ENCODE peak calls at places on chromosomes 13 and 19, in nine cellular contexts. R, V, M, L, J, I, W, S and X are unnamed samples.

GRCh38 chr13:43289458-43290255 is 266.3 kb downstream of the DNAJC15 start:
- DNase-seq in R (no peak), V (no peak), M (no peak), L (no peak), J (no peak), I (peak), W (no peak), S (no peak), X (no peak)

GRCh38 chr13:90105881-90106496 is 1241.5 kb upstream of the MIR17HG start:
- DNase-seq in R (no peak), V (no peak), M (no peak), L (no peak), J (no peak), I (no peak), W (no peak), S (no peak), X (no peak)

GRCh38 chr19:48780684-48781391 is 25.5 kb downstream of the FGF21 start:
- DNase-seq in R (no peak), V (no peak), M (no peak), L (peak), J (no peak), I (no peak), W (no peak), S (no peak), X (no peak)

GRCh38 chr13:79346300-79346914 is 59.6 kb downstream of the RBM26 start:
- DNase-seq in R (no peak), V (no peak), M (no peak), L (no peak), J (no peak), I (no peak), W (no peak), S (no peak), X (no peak)

GRCh38 chr19:2719910-2720776 is 1.0 kb downstream of the DIRAS1 start:
- DNase-seq in R (no peak), V (no peak), M (no peak), L (no peak), J (no peak), I (no peak), W (no peak), S (no peak), X (peak)

GRCh38 chr13:33676045-33676699 is 141.8 kb upstream of the RFC3 start:
- DNase-seq in R (no peak), V (no peak), M (no peak), L (no peak), J (no peak), I (peak), W (no peak), S (peak), X (no peak)

GRCh38 chr13:50981686-50982085 is 72.1 kb downstream of the RNASEH2B start:
- DNase-seq in R (no peak), V (no peak), M (no peak), L (no peak), J (no peak), I (no peak), W (no peak), S (no peak), X (no peak)

GRCh38 chr13:83943530-83944279 is 61.4 kb upstream of the SLITRK1 start:
- DNase-seq in R (no peak), V (no peak), M (no peak), L (no peak), J (no peak), I (peak), W (no peak), S (no peak), X (no peak)

GRCh38 chr19:47489072-47489914 is 5.3 kb upstream of the KPTN start:
- DNase-seq in R (no peak), V (no peak), M (no peak), L (no peak), J (no peak), I (no peak), W (no peak), S (no peak), X (no peak)

GRCh38 chr19:4068058-4068966 is 1.6 kb upstream of the ZBTB7A start:
- DNase-seq in R (no peak), V (no peak), M (peak), L (peak), J (no peak), I (peak), W (no peak), S (no peak), X (no peak)

GRCh38 chr13:34201050-34201913 is 383.3 kb downstream of the RFC3 start:
- DNase-seq in R (no peak), V (no peak), M (no peak), L (no peak), J (no peak), I (no peak), W (no peak), S (no peak), X (no peak)

GRCh38 chr19:4559569-4559968 is at the start of gene SEMA6B:
- DNase-seq in R (no peak), V (no peak), M (no peak), L (no peak), J (no peak), I (no peak), W (no peak), S (no peak), X (no peak)

GRCh38 chr19:2201473-2202148 is 34.5 kb downstream of the PLEKHJ1 start:
- DNase-seq in R (no peak), V (no peak), M (no peak), L (no peak), J (no peak), I (no peak), W (no peak), S (no peak), X (no peak)

GRCh38 chr19:58217069-58217481 is 11.6 kb upstream of the ZNF544 start:
- DNase-seq in R (no peak), V (no peak), M (no peak), L (no peak), J (no peak), I (no peak), W (no peak), S (no peak), X (no peak)

GRCh38 chr13:37194428-37194861 is 89.0 kb upstream of the CSNK1A1L start:
- DNase-seq in R (no peak), V (no peak), M (no peak), L (no peak), J (no peak), I (peak), W (no peak), S (no peak), X (no peak)

GRCh38 chr19:16247353-16248182 is 49.9 kb downstream of the AP1M1 start:
- DNase-seq in R (peak), V (peak), M (peak), L (peak), J (peak), I (peak), W (peak), S (peak), X (peak)

GRCh38 chr13:114078501-114079451 is 53.6 kb downstream of the RASA3 start:
- DNase-seq in R (peak), V (no peak), M (peak), L (no peak), J (no peak), I (no peak), W (no peak), S (no peak), X (no peak)

GRCh38 chr19:6464070-6464873 is at the start of gene CRB3:
- DNase-seq in R (no peak), V (peak), M (peak), L (no peak), J (no peak), I (peak), W (peak), S (no peak), X (no peak)

GRCh38 chr19:48372904-48373303 is 8.7 kb downstream of the SYNGR4 start:
- DNase-seq in R (no peak), V (no peak), M (no peak), L (peak), J (no peak), I (peak), W (no peak), S (peak), X (peak)

GRCh38 chr13:108560092-108560491 is 69.3 kb upstream of the MYO16 start:
- DNase-seq in R (no peak), V (no peak), M (no peak), L (no peak), J (no peak), I (no peak), W (no peak), S (no peak), X (no peak)

GRCh38 chr19:58554494-58555368 is at the start of gene CHMP2A:
- DNase-seq in R (peak), V (peak), M (peak), L (peak), J (peak), I (no peak), W (peak), S (no peak), X (peak)